ENCODE peak calls at places on chromosomes 12 and 14, in nine cellular contexts. U is HL-60, K is caudate nucleus, C is fibroblast of lung, Z is DND-41, I is heart right ventricle, G is adrenal gland, A is right cardiac atrium, T is AG04450. Q is an unnamed sample.

GRCh38 chr12:86122846-86123468 is 133.2 kb downstream of the MGAT4C start:
- DNase-seq in T (no peak), U (no peak), K (no peak), A (no peak), Z (no peak), C (no peak), I (no peak), G (no peak), Q (no peak)

GRCh38 chr12:12503384-12504078 is 59.1 kb downstream of the DUSP16 start:
- DNase-seq in T (no peak), A (no peak), C (no peak), I (no peak), U (no peak), Z (no peak), K (no peak), G (no peak), Q (peak)

GRCh38 chr14:32701475-32701874 is 237.2 kb upstream of the NPAS3 start:
- DNase-seq in A (no peak), U (no peak), G (no peak), K (no peak), I (no peak), Z (no peak), C (no peak), T (no peak), Q (no peak)

GRCh38 chr12:94789510-94790225 is 139.3 kb upstream of the TMCC3 start:
- DNase-seq in I (no peak), T (no peak), C (no peak), K (no peak), A (no peak), U (no peak), G (no peak), Z (no peak), Q (no peak)

GRCh38 chr14:26820578-26820977 is 222.7 kb upstream of the NOVA1 start:
- DNase-seq in K (no peak), A (no peak), I (no peak), G (no peak), T (no peak), Z (no peak), C (no peak), U (no peak), Q (no peak)

GRCh38 chr12:94170690-94171594 is 22.6 kb downstream of the PLXNC1 start:
- DNase-seq in A (peak), K (no peak), U (no peak), I (no peak), T (no peak), Z (no peak), C (no peak), G (no peak), Q (no peak)

GRCh38 chr12:132429932-132430643 is 59.9 kb upstream of the FBRSL1 start:
- DNase-seq in I (no peak), Z (peak), K (no peak), A (peak), G (no peak), C (no peak), U (peak), T (no peak), Q (peak)

GRCh38 chr12:84508325-84508861 is 404.2 kb downstream of the SLC6A15 start:
- DNase-seq in U (no peak), Z (no peak), C (peak), A (no peak), T (no peak), G (no peak), I (peak), K (no peak), Q (no peak)

GRCh38 chr14:101482066-101482465 is 79.2 kb upstream of the DIO3 start:
- DNase-seq in T (no peak), I (no peak), K (no peak), G (no peak), U (no peak), C (no peak), Z (no peak), A (no peak), Q (no peak)

GRCh38 chr14:71321556-71322315 is 414.5 kb downstream of the PCNX1 start:
- DNase-seq in I (no peak), G (no peak), T (no peak), C (peak), A (no peak), U (no peak), Z (no peak), K (no peak), Q (no peak)

GRCh38 chr12:53595212-53595611 is 31.0 kb downstream of the ATF7 start:
- DNase-seq in C (no peak), A (no peak), G (no peak), K (no peak), U (no peak), T (no peak), I (no peak), Z (no peak), Q (no peak)

GRCh38 chr12:53600490-53601295 is 25.5 kb downstream of the ATF7 start:
- DNase-seq in I (no peak), U (no peak), G (no peak), A (no peak), K (no peak), Z (no peak), T (no peak), C (no peak), Q (no peak)

GRCh38 chr12:53593031-53593430 is 33.2 kb downstream of the ATF7 start:
- DNase-seq in Z (no peak), A (no peak), T (no peak), K (no peak), C (no peak), G (no peak), U (no peak), I (no peak), Q (no peak)

GRCh38 chr12:53599579-53599978 is 26.6 kb downstream of the ATF7 start:
- DNase-seq in Z (no peak), A (no peak), C (no peak), U (no peak), T (no peak), I (no peak), G (no peak), K (no peak), Q (no peak)

GRCh38 chr12:53596920-53597363 is 29.2 kb downstream of the ATF7 start:
- DNase-seq in A (no peak), Z (no peak), I (no peak), T (no peak), K (no peak), G (no peak), U (no peak), C (peak), Q (no peak)
- H3K27ac ChIP-seq in A (peak), Z (no peak), I (peak), T (no peak), K (peak), G (no peak), U (no peak), C (no peak), Q (no peak)

GRCh38 chr14:93878251-93878650 is 48.9 kb upstream of the FAM181A start:
- DNase-seq in U (no peak), T (no peak), G (no peak), Z (no peak), A (no peak), K (no peak), I (no peak), C (no peak), Q (no peak)
- H3K27ac ChIP-seq in U (no peak), T (no peak), G (no peak), Z (no peak), A (no peak), K (no peak), I (no peak), C (no peak), Q (no peak)

GRCh38 chr12:44750468-44750867 is 125.6 kb downstream of the NELL2 start:
- DNase-seq in U (no peak), G (no peak), T (no peak), Z (no peak), K (no peak), I (no peak), A (no peak), C (no peak), Q (no peak)
- H3K27ac ChIP-seq in U (no peak), G (no peak), T (no peak), Z (no peak), K (peak), I (no peak), A (no peak), C (no peak), Q (no peak)

GRCh38 chr12:87813476-87814234 is 215.5 kb downstream of the C12orf50 start:
- DNase-seq in A (no peak), U (no peak), G (no peak), C (peak), I (no peak), K (no peak), T (peak), Z (no peak), Q (no peak)
- H3K27ac ChIP-seq in A (no peak), U (no peak), G (no peak), C (no peak), I (no peak), K (no peak), T (peak), Z (no peak), Q (no peak)

DNA sequence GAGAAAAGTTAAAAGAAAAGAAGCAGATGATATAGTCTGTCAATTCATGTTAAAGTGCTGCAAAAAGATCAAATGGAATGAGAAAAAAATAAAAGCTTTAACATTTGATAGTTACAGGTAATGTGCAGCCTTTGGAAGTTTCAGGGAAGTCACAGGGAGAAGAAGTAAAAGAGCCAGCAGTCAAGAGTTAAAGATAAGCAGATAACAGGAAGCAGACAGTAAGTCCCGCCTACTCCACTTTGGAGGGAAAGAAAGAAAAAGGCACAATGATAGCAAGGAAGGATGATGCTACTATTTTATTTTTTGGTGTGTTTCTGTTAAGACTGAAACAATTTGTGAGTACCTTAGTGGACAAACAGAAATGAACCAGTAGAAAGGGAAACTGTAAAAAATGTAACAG is 111.1 kb upstream of the KRR1 start:
- DNase-seq in T (no peak), K (no peak), A (no peak), C (no peak), Z (no peak), U (no peak), G (no peak), I (no peak), Q (no peak)
- H3K27ac ChIP-seq in T (no peak), K (no peak), A (no peak), C (no peak), Z (no peak), U (no peak), G (no peak), I (no peak), Q (no peak)

DNA sequence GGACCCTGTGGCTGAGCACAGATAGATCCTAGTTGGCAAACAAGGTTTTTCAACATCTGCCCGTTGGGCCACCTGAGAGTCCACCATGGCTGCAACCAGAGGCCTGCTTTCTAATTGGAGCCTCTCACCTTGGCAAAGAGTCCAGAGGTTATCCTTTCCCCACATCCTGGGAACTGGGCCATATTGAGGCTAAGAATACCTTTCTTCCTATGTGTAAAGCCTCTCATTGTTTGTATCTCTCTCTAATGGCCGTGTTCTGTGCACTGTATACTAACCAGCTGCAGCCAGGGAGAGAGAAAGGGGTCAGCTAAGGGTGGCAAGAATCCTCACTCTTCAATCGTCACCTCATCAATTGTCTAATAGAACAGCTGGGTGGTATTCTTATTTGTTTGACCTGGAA is 79.1 kb upstream of the ST8SIA1 start:
- DNase-seq in I (peak), T (no peak), G (no peak), Z (no peak), K (no peak), U (no peak), A (no peak), C (no peak), Q (no peak)
- H3K27ac ChIP-seq in I (no peak), T (no peak), G (no peak), Z (no peak), K (no peak), U (no peak), A (peak), C (no peak), Q (no peak)

GRCh38 chr14:100416081-100416480 is 92.9 kb downstream of the SLC25A47 start:
- DNase-seq in U (no peak), A (no peak), Z (no peak), I (no peak), K (no peak), C (no peak), T (no peak), G (no peak), Q (no peak)

GRCh38 chr14:100415226-100415625 is 92.1 kb downstream of the SLC25A47 start:
- DNase-seq in G (no peak), T (no peak), C (no peak), K (no peak), Z (no peak), I (no peak), A (no peak), U (no peak), Q (no peak)

GRCh38 chr14:100419856-100420255 is 96.7 kb downstream of the SLC25A47 start:
- DNase-seq in K (no peak), C (no peak), G (no peak), Z (no peak), I (no peak), A (no peak), T (no peak), U (no peak), Q (no peak)

GRCh38 chr14:100417466-100417865 is 94.3 kb downstream of the SLC25A47 start:
- DNase-seq in I (peak), T (peak), G (peak), K (no peak), U (no peak), Z (no peak), C (peak), A (no peak), Q (no peak)

GRCh38 chr14:100416921-100417451 is 93.8 kb downstream of the SLC25A47 start:
- DNase-seq in A (no peak), G (no peak), T (peak), I (no peak), U (no peak), K (no peak), Z (no peak), C (peak), Q (no peak)
- H3K27ac ChIP-seq in A (no peak), G (peak), T (peak), I (no peak), U (no peak), K (no peak), Z (peak), C (peak), Q (no peak)

DNA sequence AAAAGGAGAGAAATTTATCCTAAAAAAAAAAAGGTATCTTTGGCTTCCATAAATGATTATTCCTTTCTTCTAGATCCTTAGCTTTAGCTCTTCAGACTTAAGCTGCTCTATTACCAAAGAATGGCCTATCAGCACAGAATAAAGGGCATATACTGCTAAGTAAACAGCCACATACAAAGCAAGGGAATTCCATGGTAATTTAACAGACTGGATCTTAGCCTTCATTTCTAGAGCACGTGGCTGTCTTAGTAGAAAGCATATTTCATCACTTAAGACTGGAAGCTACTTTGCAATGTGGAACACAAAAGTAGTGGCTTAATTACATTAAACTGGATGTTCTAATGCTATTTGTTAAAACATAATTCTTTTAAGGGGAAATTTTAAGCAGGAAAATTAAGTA is 23.1 kb downstream of the TMED10 start:
- DNase-seq in U (no peak), G (no peak), Z (no peak), A (no peak), K (no peak), I (no peak), C (no peak), T (no peak), Q (no peak)
- H3K27ac ChIP-seq in U (no peak), G (no peak), Z (no peak), A (no peak), K (no peak), I (no peak), C (no peak), T (no peak), Q (no peak)